ENCODE peak calls at places on chromosomes 4 and X, in five cellular contexts. One of them, this sample, is unnamed.

GRCh38 chr4:138182838-138183426 is 59.2 kb downstream of the SLC7A11 start:
- DNase-seq in iPS-NIHi11: peak
- DNase-seq in naive B cell: peak
- DNase-seq in activated T-cell treated with anti-CD3 and anti-CD28 coated beads for 1 hour: no peak
- DNase-seq in pulmonary artery endothelial cell: peak
- DNase-seq in this sample: peak

GRCh38 chrX:23012162-23012561 is 12.4 kb downstream of the DDX53 start:
- DNase-seq in iPS-NIHi11: no peak
- DNase-seq in naive B cell: no peak
- DNase-seq in activated T-cell treated with anti-CD3 and anti-CD28 coated beads for 1 hour: no peak
- DNase-seq in pulmonary artery endothelial cell: no peak
- DNase-seq in this sample: no peak

GRCh38 chr4:6019316-6020263 is 1.4 kb upstream of the C4orf50 start:
- DNase-seq in iPS-NIHi11: peak
- DNase-seq in naive B cell: no peak
- DNase-seq in activated T-cell treated with anti-CD3 and anti-CD28 coated beads for 1 hour: peak
- DNase-seq in pulmonary artery endothelial cell: no peak
- DNase-seq in this sample: peak

GRCh38 chr4:121736735-121737351 is 28.1 kb downstream of the SMIM43 start:
- DNase-seq in iPS-NIHi11: peak
- DNase-seq in naive B cell: no peak
- DNase-seq in activated T-cell treated with anti-CD3 and anti-CD28 coated beads for 1 hour: no peak
- DNase-seq in pulmonary artery endothelial cell: peak
- DNase-seq in this sample: peak

GRCh38 chr4:156870166-156870565 is 101.4 kb downstream of the PDGFC start:
- DNase-seq in iPS-NIHi11: no peak
- DNase-seq in naive B cell: no peak
- DNase-seq in activated T-cell treated with anti-CD3 and anti-CD28 coated beads for 1 hour: no peak
- DNase-seq in pulmonary artery endothelial cell: no peak
- DNase-seq in this sample: no peak

GRCh38 chr4:104641427-104641826 is 146.7 kb upstream of the CXXC4 start:
- DNase-seq in iPS-NIHi11: no peak
- DNase-seq in naive B cell: no peak
- DNase-seq in activated T-cell treated with anti-CD3 and anti-CD28 coated beads for 1 hour: no peak
- DNase-seq in pulmonary artery endothelial cell: no peak
- DNase-seq in this sample: no peak

GRCh38 chr4:149161247-149161646 is 654.4 kb downstream of the IQCM start:
- DNase-seq in iPS-NIHi11: no peak
- DNase-seq in naive B cell: no peak
- DNase-seq in activated T-cell treated with anti-CD3 and anti-CD28 coated beads for 1 hour: no peak
- DNase-seq in pulmonary artery endothelial cell: no peak
- DNase-seq in this sample: peak

GRCh38 chr4:3270141-3270611 is 21.2 kb downstream of the MSANTD1 start:
- DNase-seq in iPS-NIHi11: peak
- DNase-seq in naive B cell: no peak
- DNase-seq in activated T-cell treated with anti-CD3 and anti-CD28 coated beads for 1 hour: no peak
- DNase-seq in pulmonary artery endothelial cell: no peak
- DNase-seq in this sample: no peak

GRCh38 chr4:56181140-56181950 is 205.9 kb downstream of the AASDH start:
- DNase-seq in iPS-NIHi11: no peak
- DNase-seq in naive B cell: no peak
- DNase-seq in activated T-cell treated with anti-CD3 and anti-CD28 coated beads for 1 hour: no peak
- DNase-seq in pulmonary artery endothelial cell: no peak
- DNase-seq in this sample: no peak

GRCh38 chr4:25068386-25068785 is 37.6 kb upstream of the LGI2 start:
- DNase-seq in iPS-NIHi11: no peak
- DNase-seq in naive B cell: no peak
- DNase-seq in activated T-cell treated with anti-CD3 and anti-CD28 coated beads for 1 hour: no peak
- DNase-seq in pulmonary artery endothelial cell: no peak
- DNase-seq in this sample: no peak